ENCODE peak calls at places on chromosomes 1 and 21, in ten cellular contexts. F is lower leg skin, G is BE2C, O is GM06990, L is astrocyte of the cerebellum, I is endothelial cell of umbilical vein, T is pancreas, M is WTC11, W is natural killer cell, E is endothelial cell. C is an unnamed sample.
A peak's percentile ranks its signal among the peaks of the same experiment; 100 is the strongest.

GRCh38 chr1:154222918-154223317 is 2.2 kb downstream of the UBAP2L start:
- DNase-seq in T (no peak), I (no peak), L (no peak), W (no peak), G (no peak), O (no peak), F (no peak), E (no peak), M (no peak), C (no peak)

GRCh38 chr1:218494449-218494852 is 149.3 kb downstream of the TGFB2 start:
- DNase-seq in T (no peak), L (no peak), I (no peak), E (no peak), O (no peak), F (no peak), M (peak; percentile 60), W (no peak), G (no peak), C (no peak)

GRCh38 chr1:159949123-159949522 is 3.7 kb upstream of the IGSF9 start:
- DNase-seq in E (no peak), I (no peak), W (no peak), G (no peak), O (no peak), M (no peak), L (no peak), T (no peak), F (no peak), C (no peak)

GRCh38 chr1:116881879-116882520 is 27.7 kb upstream of the PTGFRN start:
- DNase-seq in F (peak; percentile 80), I (peak; percentile 26), O (no peak), G (peak; percentile 46), W (no peak), L (no peak), T (peak; percentile 80), M (peak; percentile 51), E (peak; percentile 35), C (peak; percentile 90)

GRCh38 chr1:7594714-7595295 is 176.3 kb upstream of the VAMP3 start:
- DNase-seq in F (no peak), L (no peak), T (no peak), M (no peak), W (no peak), O (no peak), E (no peak), G (no peak), I (no peak), C (no peak)

GRCh38 chr1:117631361-117631760 is 25.5 kb downstream of the TENT5C start:
- DNase-seq in L (no peak), T (peak; percentile 15), M (no peak), G (no peak), O (no peak), I (no peak), W (no peak), F (no peak), E (no peak), C (no peak)

GRCh38 chr1:14969006-14969405 is 184.5 kb upstream of the TMEM51 start:
- DNase-seq in L (no peak), F (no peak), E (no peak), I (no peak), M (no peak), T (no peak), G (no peak), W (no peak), O (no peak), C (no peak)

GRCh38 chr1:232884262-232884661 is 66.1 kb upstream of the NTPCR start:
- DNase-seq in E (no peak), W (no peak), G (no peak), T (no peak), I (no peak), F (no peak), O (no peak), M (no peak), L (no peak), C (peak; percentile 19)

GRCh38 chr21:39182016-39182415 is 1.2 kb downstream of the PSMG1 start:
- DNase-seq in W (no peak), F (no peak), O (no peak), T (no peak), M (no peak), G (no peak), I (peak; percentile 17), L (no peak), E (no peak), C (no peak)

GRCh38 chr1:9891207-9891606 is 18.9 kb downstream of the CTNNBIP1 start:
- DNase-seq in W (no peak), F (peak; percentile 70), M (no peak), G (no peak), O (no peak), T (no peak), E (no peak), I (peak; percentile 42), L (peak; percentile 48), C (peak; percentile 95)

GRCh38 chr1:223363856-223364684 is at the start of gene SUSD4:
- DNase-seq in W (no peak), O (peak; percentile 52), I (no peak), E (peak; percentile 55), M (peak; percentile 79), L (no peak), T (peak; percentile 78), G (peak; percentile 42), F (no peak), C (no peak)

GRCh38 chr1:207670192-207670591 is 25.3 kb downstream of the CR1L start:
- DNase-seq in F (no peak), T (no peak), L (no peak), E (no peak), W (no peak), O (peak; percentile 21), G (no peak), I (no peak), M (no peak), C (no peak)

GRCh38 chr1:55694297-55694696 is 479.1 kb upstream of the USP24 start:
- DNase-seq in G (peak; percentile 31), F (no peak), E (no peak), L (no peak), I (peak; percentile 33), W (no peak), T (peak; percentile 21), M (no peak), O (no peak), C (peak; percentile 35)

DNA sequence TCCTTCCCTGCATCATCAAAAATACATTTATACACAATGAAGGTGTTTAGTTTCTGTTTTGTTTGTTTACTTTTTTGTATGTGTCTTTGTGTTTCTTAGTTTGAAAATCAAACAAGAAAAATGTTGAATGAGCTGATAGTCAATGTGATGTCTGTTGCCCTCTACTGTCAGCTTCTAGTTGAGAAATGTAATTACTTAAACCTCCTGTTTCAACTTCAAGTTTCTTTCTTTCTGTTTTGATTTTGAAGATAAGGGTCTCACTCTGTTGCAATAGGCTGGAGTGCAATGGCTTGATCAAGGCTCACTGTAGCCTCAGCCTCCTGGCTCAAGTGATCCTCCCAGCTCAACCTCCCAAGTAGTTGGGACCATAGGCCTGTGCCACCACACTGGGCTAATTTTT is 37.5 kb downstream of the SPTA1 start:
- DNase-seq in L (no peak), G (no peak), F (no peak), W (no peak), E (no peak), O (no peak), M (no peak), I (no peak), T (no peak), C (no peak)
- TF ChIP-seq CTCF in L (no peak), G (no peak), F (no peak), W (no peak), E (no peak), O (peak; percentile 23), M (no peak), I (no peak), T (no peak), C (no peak)

GRCh38 chr1:31394628-31395193 is 18.3 kb upstream of the SERINC2 start:
- DNase-seq in T (peak; percentile 89), L (no peak), O (peak; percentile 79), G (peak; percentile 82), W (peak; percentile 76), M (peak; percentile 96), F (peak; percentile 73), E (peak; percentile 92), I (peak; percentile 71), C (peak; percentile 92)
- TF ChIP-seq CTCF in T (peak; percentile 93), L (peak; percentile 93), O (peak; percentile 91), G (peak; percentile 66), W (peak; percentile 88), M (peak; percentile 72), F (no peak), E (peak; percentile 76), I (peak; percentile 96), C (peak; percentile 83)

DNA sequence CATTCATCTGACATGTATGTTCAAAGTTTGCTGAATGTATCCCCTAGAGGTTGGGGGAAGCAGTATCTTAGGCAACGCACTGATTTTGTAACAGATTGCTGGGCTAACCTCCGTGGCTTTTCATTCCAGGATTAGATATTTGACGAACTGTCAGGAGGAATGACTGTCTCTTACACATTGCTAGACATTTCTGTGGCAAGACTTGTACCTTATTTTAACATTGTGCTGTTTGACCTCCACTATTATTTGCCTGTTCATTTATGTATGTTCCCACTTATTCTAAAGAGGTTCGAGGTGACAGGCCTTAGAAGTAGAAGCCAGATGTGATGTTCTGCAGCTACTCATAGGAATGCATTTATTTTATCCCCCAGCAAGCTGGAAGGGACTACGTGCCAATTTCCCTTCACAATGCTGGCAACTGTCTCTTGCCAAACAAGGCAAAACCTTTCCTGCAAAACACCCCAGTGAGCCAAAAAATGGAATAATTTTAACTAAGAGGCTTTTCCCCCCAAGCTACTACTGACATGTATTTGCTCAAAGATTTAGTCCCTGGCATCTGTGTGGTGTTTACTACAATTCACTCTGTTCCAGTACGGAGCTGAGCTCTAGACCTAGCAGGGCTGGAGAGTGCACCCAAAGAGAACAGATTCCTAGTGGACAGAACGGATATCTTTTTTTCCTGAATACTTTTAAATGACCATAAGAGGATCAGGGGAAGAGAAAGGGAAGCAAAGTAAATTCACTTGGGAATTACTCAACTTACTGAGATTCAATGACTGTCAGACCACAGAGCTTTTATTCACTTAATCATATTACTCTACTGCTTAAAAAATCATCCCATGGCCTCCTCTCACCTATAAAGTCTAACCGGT is 646.2 kb downstream of the SMYD3 start:
- DNase-seq in O (no peak), L (peak; percentile 65), G (no peak), E (no peak), M (no peak), W (no peak), F (no peak), I (peak; percentile 35), T (no peak), C (peak; percentile 49)
- TF ChIP-seq CTCF in O (no peak), L (peak; percentile 16), G (no peak), E (no peak), M (no peak), W (no peak), F (no peak), I (no peak), T (no peak), C (no peak)

DNA sequence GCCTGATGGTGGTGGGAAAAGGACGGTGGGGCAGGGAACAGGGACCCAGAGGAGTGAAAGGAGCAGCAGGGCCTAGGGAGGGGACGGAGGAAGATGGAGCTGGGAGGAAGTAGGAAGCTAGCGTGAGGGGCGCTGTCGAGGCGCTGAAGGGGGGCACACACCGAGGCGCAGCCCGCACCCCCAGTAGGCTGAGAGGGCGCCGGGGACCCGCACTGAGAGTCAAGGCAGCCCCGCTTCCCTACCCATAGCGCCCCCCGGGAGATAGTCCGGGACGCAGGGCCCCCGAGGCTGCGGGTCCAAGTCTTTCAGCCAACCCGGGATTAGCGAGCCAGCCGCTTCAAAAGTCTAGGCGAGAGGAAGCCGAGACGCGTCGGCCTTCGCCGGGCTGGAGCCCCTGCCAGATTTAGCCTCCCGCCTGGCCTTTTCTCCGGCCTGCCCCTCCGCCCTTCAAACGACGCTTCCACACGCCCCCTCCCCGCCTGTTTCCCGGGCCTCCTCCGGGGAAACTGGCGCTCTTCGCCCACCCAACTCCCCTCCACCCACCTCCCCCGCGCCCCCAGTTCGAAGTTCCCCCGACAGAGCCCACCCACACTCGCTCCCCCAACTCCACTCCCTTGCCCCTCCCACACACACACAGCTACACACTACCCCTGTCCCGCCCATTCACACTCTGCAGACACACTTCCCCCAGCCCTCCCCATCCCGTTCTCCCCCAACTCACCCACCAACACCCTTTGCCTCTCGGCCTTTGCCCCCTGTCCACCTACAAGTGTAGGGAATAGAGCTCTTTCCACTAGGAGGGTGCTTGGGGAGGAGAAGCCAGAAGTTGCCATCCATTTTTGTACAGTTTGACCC is 7.8 kb upstream of the PROX1 start:
- DNase-seq in F (no peak), M (peak; percentile 63), W (no peak), O (no peak), E (no peak), G (no peak), T (no peak), L (no peak), I (no peak), C (no peak)
- TF ChIP-seq CTCF in F (no peak), M (no peak), W (no peak), O (no peak), E (no peak), G (no peak), T (no peak), L (no peak), I (no peak), C (no peak)

C was measured in epithelial cell of esophagus.